ENCODE peak calls at places on chromosome 3, in eight cellular contexts. W is GM12878; F is HCT116; V is left ventricle myocardium inferior; H is activated CD8-positive, alpha-beta T cell treated with anti-CD3 and anti-CD28 coated beads for 36 hours; L is AG09309; Z is cardiac fibroblast; B is heart left ventricle. O is an unnamed sample.

GRCh38 chr3:146080578-146080977 is 80.4 kb downstream of the PLOD2 start:
- DNase-seq in H (no peak), L (no peak), V (no peak), Z (no peak), F (no peak), W (no peak), B (no peak), O (no peak)

GRCh38 chr3:46845860-46846623 is 17.2 kb downstream of the MYL3 start:
- DNase-seq in F (no peak), H (peak; percentile 78), W (no peak), Z (peak; percentile 69), V (peak; percentile 82), L (no peak), B (peak; percentile 81), O (peak; percentile 85)

GRCh38 chr3:60013241-60013640 is 963.4 kb upstream of the CFAP20DC start:
- DNase-seq in L (no peak), W (no peak), H (no peak), F (no peak), Z (no peak), B (no peak), V (no peak), O (no peak)

GRCh38 chr3:194569252-194569651 is 64.0 kb downstream of the TMEM44 start:
- DNase-seq in W (no peak), L (no peak), Z (no peak), B (no peak), V (no peak), F (no peak), H (no peak), O (no peak)

GRCh38 chr3:13502791-13503060 is 22.6 kb downstream of the HDAC11 start:
- DNase-seq in F (no peak), W (no peak), L (no peak), V (no peak), Z (no peak), B (no peak), H (no peak), O (no peak)

GRCh38 chr3:177106184-177106583 is 91.1 kb downstream of the TBL1XR1 start:
- DNase-seq in V (no peak), F (no peak), B (no peak), W (no peak), L (no peak), Z (no peak), H (peak; percentile 26), O (no peak)

GRCh38 chr3:191484461-191484860 is 23.5 kb downstream of the PYDC2 start:
- DNase-seq in V (no peak), H (no peak), L (no peak), W (no peak), B (no peak), F (peak; percentile 15), Z (no peak), O (no peak)

GRCh38 chr3:53921296-53921695 is 29.6 kb upstream of the SELENOK start:
- DNase-seq in F (no peak), L (no peak), W (no peak), H (peak; percentile 5), Z (peak; percentile 43), B (no peak), V (no peak), O (peak; percentile 24)

GRCh38 chr3:113643583-113643982 is 52.9 kb downstream of the USF3 start:
- DNase-seq in F (no peak), H (no peak), V (no peak), B (no peak), L (no peak), Z (no peak), W (no peak), O (no peak)

GRCh38 chr3:5791558-5791957 is 604.1 kb downstream of the EDEM1 start:
- DNase-seq in V (no peak), Z (no peak), W (no peak), F (no peak), H (no peak), B (no peak), L (no peak), O (no peak)

GRCh38 chr3:127473244-127474024 is 117.1 kb downstream of the TPRA1 start:
- DNase-seq in B (no peak), V (no peak), H (peak; percentile 35), W (no peak), Z (no peak), L (no peak), F (peak; percentile 27), O (peak; percentile 52)
- TF ChIP-seq CTCF in B (no peak), V (peak; percentile 18), H (peak; percentile 29), W (peak; percentile 29), Z (peak; percentile 18), L (no peak), F (peak; percentile 64), O (peak; percentile 40)

GRCh38 chr3:142310439-142310838 is 85.1 kb upstream of the GK5 start:
- DNase-seq in H (no peak), Z (no peak), B (no peak), V (no peak), L (no peak), F (no peak), W (no peak), O (no peak)
- TF ChIP-seq CTCF in H (no peak), Z (no peak), B (no peak), V (no peak), L (no peak), F (no peak), W (no peak), O (no peak)

GRCh38 chr3:14730703-14731102 is 55.8 kb downstream of the C3orf20 start:
- DNase-seq in L (no peak), H (no peak), F (no peak), B (no peak), V (no peak), W (no peak), Z (no peak), O (no peak)

GRCh38 chr3:14725564-14726420 is 50.9 kb downstream of the C3orf20 start:
- DNase-seq in V (peak; percentile 63), L (no peak), W (no peak), Z (peak; percentile 96), B (peak; percentile 77), H (no peak), F (no peak), O (no peak)

GRCh38 chr3:14725015-14725431 is 50.1 kb downstream of the C3orf20 start:
- DNase-seq in F (no peak), H (no peak), W (no peak), L (peak; percentile 27), V (no peak), B (peak; percentile 47), Z (peak; percentile 90), O (no peak)

GRCh38 chr3:14728113-14728512 is 53.2 kb downstream of the C3orf20 start:
- DNase-seq in V (no peak), L (no peak), W (no peak), H (no peak), Z (no peak), B (no peak), F (no peak), O (no peak)
- TF ChIP-seq CTCF in V (no peak), L (no peak), W (no peak), H (no peak), Z (no peak), B (no peak), F (no peak), O (no peak)

GRCh38 chr3:184718431-184718830 is 6.6 kb upstream of the MAGEF1 start:
- DNase-seq in F (no peak), W (no peak), H (no peak), L (no peak), Z (no peak), B (no peak), V (no peak), O (no peak)

GRCh38 chr3:184717608-184717995 is 5.7 kb upstream of the MAGEF1 start:
- DNase-seq in F (no peak), V (no peak), L (no peak), W (no peak), H (no peak), Z (no peak), B (no peak), O (no peak)

GRCh38 chr3:184715943-184716651 is 4.2 kb upstream of the MAGEF1 start:
- DNase-seq in B (no peak), H (no peak), Z (peak; percentile 56), F (no peak), L (no peak), V (no peak), W (no peak), O (no peak)

GRCh38 chr3:184719709-184720108 is 7.8 kb upstream of the MAGEF1 start:
- DNase-seq in W (no peak), L (no peak), Z (no peak), H (no peak), F (no peak), B (no peak), V (no peak), O (no peak)

DNA sequence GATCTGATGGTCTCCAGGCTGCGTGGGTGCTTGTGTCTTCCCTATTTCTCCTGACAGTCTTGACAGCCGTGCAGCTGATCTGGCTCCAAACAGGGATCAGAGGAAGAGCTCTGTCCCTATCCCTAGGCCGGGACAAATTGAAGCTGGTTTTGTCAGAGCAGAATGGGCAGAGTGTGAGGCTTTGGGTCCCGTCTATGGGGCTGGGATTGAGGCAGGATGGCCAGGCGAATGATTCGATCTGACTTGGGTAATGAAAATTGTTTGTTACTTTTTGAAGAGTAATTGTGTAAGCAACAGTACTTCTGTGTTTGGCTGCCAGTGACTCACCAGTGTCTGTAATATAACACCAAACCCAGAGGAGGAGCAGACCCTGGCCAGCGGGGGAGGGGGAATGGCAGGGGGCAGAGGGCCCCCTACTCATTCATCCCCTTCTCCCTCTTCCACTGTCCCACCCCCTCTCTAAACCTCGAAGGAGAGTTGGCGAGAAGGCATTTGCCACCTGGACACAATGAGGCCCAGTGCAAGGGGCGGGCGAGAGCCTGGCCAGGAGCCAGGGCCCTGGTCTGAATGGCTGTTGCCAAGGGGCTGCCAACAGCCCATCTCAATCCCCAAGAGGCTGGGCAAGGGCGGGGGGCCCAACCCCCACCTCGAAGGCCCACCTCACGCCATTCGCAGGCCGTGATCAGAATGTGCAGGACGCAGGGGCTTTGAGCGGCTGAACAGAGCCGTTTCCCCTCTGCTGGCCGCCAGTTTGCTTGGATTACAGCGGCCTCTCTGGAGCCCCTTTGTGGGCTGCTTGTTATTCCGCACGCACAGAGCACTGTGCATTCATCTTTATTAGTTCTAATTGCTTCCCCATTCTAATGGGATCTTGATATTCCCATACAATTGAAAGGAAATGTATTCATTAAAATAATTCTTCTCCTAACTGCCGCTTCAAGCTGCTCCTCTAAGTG is 5.1 kb upstream of the MAGEF1 start:
- DNase-seq in B (peak; percentile 48), W (no peak), L (no peak), F (no peak), H (no peak), V (no peak), Z (peak; percentile 63), O (no peak)
- TF ChIP-seq CTCF in B (no peak), W (no peak), L (no peak), F (no peak), H (no peak), V (no peak), Z (no peak), O (no peak)

DNA sequence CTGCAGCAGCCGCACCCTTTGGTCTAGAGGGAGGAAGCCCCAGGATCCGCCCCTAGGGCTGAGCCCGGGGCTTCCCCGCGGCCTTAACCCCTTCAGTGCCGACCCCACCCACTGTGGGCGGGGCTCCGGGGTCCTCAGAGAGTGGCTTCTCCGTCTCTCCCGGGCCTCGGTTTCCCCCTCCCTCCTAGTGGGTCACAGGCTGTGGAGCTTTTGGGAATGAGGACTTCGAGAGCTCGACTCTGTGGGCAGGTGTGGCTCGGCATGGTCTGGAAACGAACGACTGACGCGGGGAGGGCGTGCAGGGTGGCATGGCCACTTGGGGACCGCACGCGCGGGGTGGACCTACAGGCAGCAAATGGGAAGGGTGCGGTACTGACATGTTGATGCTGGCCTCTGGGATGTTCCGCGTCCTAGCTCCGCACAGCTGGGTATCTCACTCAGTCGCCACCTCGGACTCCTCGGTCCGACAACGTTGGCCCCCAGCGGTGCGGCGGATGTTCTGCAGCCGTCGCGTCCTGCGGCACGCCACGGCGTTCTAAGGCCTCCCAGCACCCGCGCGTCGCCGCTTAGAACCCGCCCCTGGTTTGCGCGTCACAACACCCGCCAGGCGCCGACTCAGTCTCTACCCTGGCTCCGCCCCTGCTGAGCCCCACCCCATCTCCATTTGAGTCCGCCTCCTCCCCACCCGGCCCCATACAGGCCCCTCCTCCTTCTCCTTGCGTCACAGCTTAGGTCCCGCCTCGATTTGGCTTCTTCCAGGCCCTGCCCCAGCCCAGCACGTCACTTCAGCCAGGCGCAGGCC is at the start of the genes HYAL3 and NAA80:
- DNase-seq in Z (peak; percentile 100), L (peak; percentile 98), H (peak; percentile 100), V (peak; percentile 99), W (peak; percentile 98), B (peak; percentile 99), F (peak; percentile 99), O (peak; percentile 99)
- TF ChIP-seq CTCF in Z (peak; percentile 25), L (peak; percentile 8), H (peak; percentile 65), V (peak; percentile 58), W (peak; percentile 50), B (peak; percentile 48), F (peak; percentile 11), O (peak; percentile 22)